ENCODE peak calls at places on chromosomes 1 and 21, in seven cellular contexts. One of them, this sample, is unnamed.

GRCh38 chr1:74199504-74199903 is 1.5 kb downstream of the FPGT start:
- DNase-seq in stimulated activated CD8-positive, alpha-beta memory T cell treated with anti-CD3 and anti-CD28 coated beads, Interleukin-4, amount 100 ng/mL, for 4 hours: no peak
- DNase-seq in fibroblast of villous mesenchyme: no peak
- DNase-seq in body of pancreas: no peak
- DNase-seq in CD4-positive, alpha-beta T cell: no peak
- DNase-seq in dermis microvascular lymphatic vessel endothelial cell: no peak
- DNase-seq in GM18507: no peak
- DNase-seq in this sample: no peak

GRCh38 chr1:234231893-234232276 is 141.4 kb upstream of the COA6 start:
- DNase-seq in dermis microvascular lymphatic vessel endothelial cell: no peak
- DNase-seq in stimulated activated CD8-positive, alpha-beta memory T cell treated with anti-CD3 and anti-CD28 coated beads, Interleukin-4, amount 100 ng/mL, for 4 hours: no peak
- DNase-seq in CD4-positive, alpha-beta T cell: no peak
- DNase-seq in GM18507: no peak
- DNase-seq in fibroblast of villous mesenchyme: no peak
- DNase-seq in body of pancreas: no peak
- DNase-seq in this sample: no peak

GRCh38 chr1:218401896-218402770 is 57.0 kb downstream of the TGFB2 start:
- DNase-seq in GM18507: no peak
- DNase-seq in CD4-positive, alpha-beta T cell: no peak
- DNase-seq in fibroblast of villous mesenchyme: peak; percentile 91
- DNase-seq in dermis microvascular lymphatic vessel endothelial cell: no peak
- DNase-seq in body of pancreas: no peak
- DNase-seq in stimulated activated CD8-positive, alpha-beta memory T cell treated with anti-CD3 and anti-CD28 coated beads, Interleukin-4, amount 100 ng/mL, for 4 hours: no peak
- DNase-seq in this sample: no peak

GRCh38 chr1:69648486-69648885 is 80.8 kb downstream of the LRRC7 start:
- DNase-seq in body of pancreas: no peak
- DNase-seq in GM18507: no peak
- DNase-seq in dermis microvascular lymphatic vessel endothelial cell: no peak
- DNase-seq in fibroblast of villous mesenchyme: peak; percentile 26
- DNase-seq in CD4-positive, alpha-beta T cell: no peak
- DNase-seq in stimulated activated CD8-positive, alpha-beta memory T cell treated with anti-CD3 and anti-CD28 coated beads, Interleukin-4, amount 100 ng/mL, for 4 hours: no peak
- DNase-seq in this sample: no peak

GRCh38 chr1:247054992-247055415 is 23.6 kb downstream of the ZNF670 start:
- DNase-seq in GM18507: no peak
- DNase-seq in body of pancreas: peak; percentile 10
- DNase-seq in stimulated activated CD8-positive, alpha-beta memory T cell treated with anti-CD3 and anti-CD28 coated beads, Interleukin-4, amount 100 ng/mL, for 4 hours: no peak
- DNase-seq in CD4-positive, alpha-beta T cell: no peak
- DNase-seq in dermis microvascular lymphatic vessel endothelial cell: peak; percentile 70
- DNase-seq in fibroblast of villous mesenchyme: peak; percentile 12
- DNase-seq in this sample: peak; percentile 13

GRCh38 chr21:18810136-18810535 is 406.6 kb upstream of the TMPRSS15 start:
- DNase-seq in stimulated activated CD8-positive, alpha-beta memory T cell treated with anti-CD3 and anti-CD28 coated beads, Interleukin-4, amount 100 ng/mL, for 4 hours: no peak
- DNase-seq in GM18507: no peak
- DNase-seq in CD4-positive, alpha-beta T cell: no peak
- DNase-seq in dermis microvascular lymphatic vessel endothelial cell: no peak
- DNase-seq in body of pancreas: no peak
- DNase-seq in fibroblast of villous mesenchyme: no peak
- DNase-seq in this sample: no peak

GRCh38 chr21:36945496-36946138 is 20.9 kb downstream of the HLCS start:
- DNase-seq in CD4-positive, alpha-beta T cell: no peak
- DNase-seq in stimulated activated CD8-positive, alpha-beta memory T cell treated with anti-CD3 and anti-CD28 coated beads, Interleukin-4, amount 100 ng/mL, for 4 hours: no peak
- DNase-seq in fibroblast of villous mesenchyme: peak; percentile 47
- DNase-seq in dermis microvascular lymphatic vessel endothelial cell: no peak
- DNase-seq in body of pancreas: no peak
- DNase-seq in GM18507: no peak
- DNase-seq in this sample: no peak

GRCh38 chr1:25737151-25737550 is 62.8 kb upstream of the SELENON start:
- DNase-seq in stimulated activated CD8-positive, alpha-beta memory T cell treated with anti-CD3 and anti-CD28 coated beads, Interleukin-4, amount 100 ng/mL, for 4 hours: no peak
- DNase-seq in GM18507: no peak
- DNase-seq in CD4-positive, alpha-beta T cell: no peak
- DNase-seq in fibroblast of villous mesenchyme: peak; percentile 11
- DNase-seq in dermis microvascular lymphatic vessel endothelial cell: peak; percentile 27
- DNase-seq in body of pancreas: peak; percentile 30
- DNase-seq in this sample: no peak

GRCh38 chr1:198681247-198681646 is 42.4 kb downstream of the PTPRC start:
- DNase-seq in stimulated activated CD8-positive, alpha-beta memory T cell treated with anti-CD3 and anti-CD28 coated beads, Interleukin-4, amount 100 ng/mL, for 4 hours: no peak
- DNase-seq in GM18507: no peak
- DNase-seq in fibroblast of villous mesenchyme: peak; percentile 44
- DNase-seq in dermis microvascular lymphatic vessel endothelial cell: no peak
- DNase-seq in body of pancreas: no peak
- DNase-seq in CD4-positive, alpha-beta T cell: no peak
- DNase-seq in this sample: peak; percentile 41

GRCh38 chr1:30381266-30381665 is 342.1 kb downstream of the MATN1 start:
- DNase-seq in fibroblast of villous mesenchyme: no peak
- DNase-seq in stimulated activated CD8-positive, alpha-beta memory T cell treated with anti-CD3 and anti-CD28 coated beads, Interleukin-4, amount 100 ng/mL, for 4 hours: no peak
- DNase-seq in GM18507: no peak
- DNase-seq in dermis microvascular lymphatic vessel endothelial cell: no peak
- DNase-seq in CD4-positive, alpha-beta T cell: no peak
- DNase-seq in body of pancreas: no peak
- DNase-seq in this sample: no peak

GRCh38 chr1:55352080-55352800 is 137.1 kb upstream of the USP24 start:
- DNase-seq in dermis microvascular lymphatic vessel endothelial cell: no peak
- DNase-seq in fibroblast of villous mesenchyme: no peak
- DNase-seq in CD4-positive, alpha-beta T cell: no peak
- DNase-seq in GM18507: no peak
- DNase-seq in stimulated activated CD8-positive, alpha-beta memory T cell treated with anti-CD3 and anti-CD28 coated beads, Interleukin-4, amount 100 ng/mL, for 4 hours: no peak
- DNase-seq in body of pancreas: no peak
- DNase-seq in this sample: no peak

GRCh38 chr1:45490121-45490622 is 791 bp downstream of the TESK2 start:
- DNase-seq in body of pancreas: no peak
- DNase-seq in CD4-positive, alpha-beta T cell: no peak
- DNase-seq in fibroblast of villous mesenchyme: peak; percentile 32
- DNase-seq in GM18507: no peak
- DNase-seq in dermis microvascular lymphatic vessel endothelial cell: no peak
- DNase-seq in stimulated activated CD8-positive, alpha-beta memory T cell treated with anti-CD3 and anti-CD28 coated beads, Interleukin-4, amount 100 ng/mL, for 4 hours: no peak
- DNase-seq in this sample: peak; percentile 36

GRCh38 chr1:156488566-156489165 is 11.9 kb downstream of the MEF2D start:
- DNase-seq in GM18507: no peak
- DNase-seq in dermis microvascular lymphatic vessel endothelial cell: no peak
- DNase-seq in fibroblast of villous mesenchyme: no peak
- DNase-seq in body of pancreas: no peak
- DNase-seq in CD4-positive, alpha-beta T cell: no peak
- DNase-seq in stimulated activated CD8-positive, alpha-beta memory T cell treated with anti-CD3 and anti-CD28 coated beads, Interleukin-4, amount 100 ng/mL, for 4 hours: no peak
- DNase-seq in this sample: no peak